ENCODE peak calls at places on chromosome 17, in four cellular contexts. G, J, A and L are unnamed samples.

GRCh38 chr17:48429638-48430586 is at the start of gene SKAP1:
- DNase-seq in G (no peak), A (no peak), J (no peak), L (no peak)

GRCh38 chr17:27489045-27489715 is 32.9 kb downstream of the KSR1 start:
- DNase-seq in G (peak), A (no peak), J (no peak), L (peak)

GRCh38 chr17:31744541-31744951 is 114.5 kb downstream of the COPRS start:
- DNase-seq in G (no peak), A (no peak), J (no peak), L (no peak)

GRCh38 chr17:59387351-59388069 is 56.1 kb downstream of the YPEL2 start:
- DNase-seq in G (no peak), J (no peak), A (peak), L (no peak)

GRCh38 chr17:57489321-57489720 is 233.0 kb downstream of the MSI2 start:
- DNase-seq in G (no peak), A (no peak), J (no peak), L (no peak)

GRCh38 chr17:61504697-61505096 is 52.5 kb downstream of the TBX4 start:
- DNase-seq in J (no peak), A (no peak), G (peak), L (peak)

GRCh38 chr17:61397086-61397842 is 2.4 kb upstream of the TBX2 start:
- DNase-seq in J (no peak), G (no peak), A (peak), L (no peak)

GRCh38 chr17:48510761-48511604 is 19.8 kb downstream of the HOXB1 start:
- DNase-seq in G (no peak), J (no peak), A (no peak), L (peak)

GRCh38 chr17:28385037-28385797 is 13.7 kb downstream of the SARM1 start:
- DNase-seq in J (no peak), A (no peak), G (no peak), L (no peak)

GRCh38 chr17:33302394-33302793 is 9.3 kb upstream of the ASIC2 start:
- DNase-seq in J (no peak), A (no peak), G (no peak), L (no peak)

GRCh38 chr17:27660436-27660835 is 29.4 kb downstream of the LGALS9 start:
- DNase-seq in G (no peak), J (no peak), A (no peak), L (no peak)

GRCh38 chr17:17086585-17086984 is 44.3 kb downstream of the MPRIP start:
- DNase-seq in J (no peak), A (no peak), G (no peak), L (no peak)

GRCh38 chr17:74340470-74341023 is 14.5 kb downstream of the KIF19 start:
- DNase-seq in J (no peak), G (no peak), A (peak), L (no peak)

GRCh38 chr17:12765544-12765943 is 23.8 kb upstream of the ARHGAP44 start:
- DNase-seq in G (no peak), A (no peak), J (peak), L (peak)

GRCh38 chr17:48621410-48622387 is 4.5 kb downstream of the HOXB9 start:
- DNase-seq in G (no peak), J (no peak), A (no peak), L (no peak)

GRCh38 chr17:55570360-55570759 is 59.1 kb upstream of the SMIM36 start:
- DNase-seq in G (no peak), A (no peak), J (no peak), L (no peak)

GRCh38 chr17:4877089-4877488 is 22.2 kb upstream of the C17orf107 start:
- DNase-seq in G (no peak), J (no peak), A (no peak), L (no peak)

GRCh38 chr17:12853921-12854320 is 64.6 kb downstream of the ARHGAP44 start:
- DNase-seq in G (no peak), J (no peak), A (no peak), L (no peak)

GRCh38 chr17:7854078-7854777 is 638 bp upstream of the TMEM88 start:
- DNase-seq in J (no peak), G (no peak), A (no peak), L (no peak)
- H3K4me3 ChIP-seq in J (no peak), G (no peak), A (no peak), L (no peak)

GRCh38 chr17:7856840-7857723 is at the start of gene NAA38:
- DNase-seq in G (peak), A (peak), J (peak), L (peak)
- TF ChIP-seq CTCF in G (peak), A (peak), J (peak), L (peak)

GRCh38 chr17:40031706-40032105 is 16.5 kb downstream of the CSF3 start:
- DNase-seq in J (no peak), A (no peak), G (no peak), L (no peak)

GRCh38 chr17:40033339-40033738 is 18.1 kb downstream of the CSF3 start:
- DNase-seq in A (no peak), J (no peak), G (no peak), L (no peak)

GRCh38 chr17:40035162-40035559 is 19.0 kb downstream of the MED24 start:
- DNase-seq in J (no peak), A (peak), G (no peak), L (no peak)

GRCh38 chr17:40034426-40035161 is 19.4 kb downstream of the CSF3 start:
- DNase-seq in G (no peak), J (no peak), A (no peak), L (no peak)

DNA sequence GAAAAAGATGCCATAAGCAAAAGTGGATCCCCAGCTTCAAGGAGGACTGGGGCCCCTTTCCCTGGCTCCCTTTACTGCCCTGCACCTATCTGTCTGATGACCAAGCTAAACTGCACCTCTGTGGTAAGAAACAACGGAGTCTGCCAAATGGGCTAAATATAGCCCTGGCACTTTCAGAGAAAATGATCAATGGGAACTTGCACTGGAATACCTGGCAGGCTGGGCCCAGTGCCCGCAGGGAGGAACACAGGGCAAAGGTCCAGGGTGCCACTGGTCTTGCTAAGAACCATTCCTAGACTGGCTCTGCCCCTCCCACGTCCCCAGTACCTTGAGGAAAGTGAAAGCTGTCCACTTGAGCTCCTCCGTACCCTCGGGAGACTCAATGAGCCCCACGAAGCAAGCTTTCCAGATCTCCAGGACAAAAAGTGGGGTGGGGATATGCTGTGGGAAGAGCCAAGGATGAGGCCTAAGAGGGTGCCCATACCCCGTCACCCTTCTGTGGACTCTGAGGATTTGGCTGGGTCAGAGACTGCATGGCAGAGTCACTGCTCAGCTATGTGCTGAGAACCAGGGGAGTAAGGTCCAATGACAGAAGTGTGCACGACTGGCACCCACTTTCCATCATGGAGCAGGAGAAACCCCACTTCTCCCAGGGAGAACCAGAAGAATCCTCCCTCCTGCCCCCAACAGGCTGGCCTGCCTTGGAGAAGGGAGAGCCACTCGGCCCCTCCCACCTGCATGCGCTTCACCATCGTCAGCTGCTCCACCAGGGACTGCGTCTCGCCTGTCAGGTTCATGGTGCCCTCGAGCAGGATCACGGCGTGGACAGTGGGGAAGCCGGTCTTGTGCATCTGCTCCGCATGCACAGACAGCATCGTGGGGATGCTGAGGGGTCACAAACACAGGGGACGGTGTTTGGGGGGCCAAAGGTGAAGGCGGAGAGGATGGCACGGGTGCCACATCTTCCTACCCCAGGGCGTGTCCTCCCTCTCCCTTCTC is 17.4 kb downstream of the CSF3 start:
- DNase-seq in G (no peak), J (no peak), A (no peak), L (no peak)
- H3K4me3 ChIP-seq in G (no peak), J (no peak), A (no peak), L (no peak)

GRCh38 chr17:60387666-60388065 is 4.3 kb downstream of the USP32 start:
- DNase-seq in A (no peak), J (no peak), G (no peak), L (no peak)

GRCh38 chr17:60390881-60391418 is 983 bp downstream of the USP32 start:
- DNase-seq in G (no peak), J (no peak), A (peak), L (no peak)

GRCh38 chr17:60390223-60390622 is 1.7 kb downstream of the USP32 start:
- DNase-seq in G (peak), J (no peak), A (no peak), L (peak)

GRCh38 chr17:60386475-60387058 is 5.4 kb downstream of the USP32 start:
- DNase-seq in G (no peak), A (no peak), J (no peak), L (no peak)

GRCh38 chr17:60388742-60389141 is 3.2 kb downstream of the USP32 start:
- DNase-seq in A (no peak), G (no peak), J (no peak), L (no peak)
- TF ChIP-seq CTCF in A (no peak), G (no peak), J (no peak), L (no peak)

GRCh38 chr17:50199211-50199633 is 2.2 kb downstream of the COL1A1 start:
- DNase-seq in A (no peak), G (no peak), J (no peak), L (no peak)

GRCh38 chr17:50196826-50197225 is 4.6 kb downstream of the COL1A1 start:
- DNase-seq in J (no peak), G (no peak), A (no peak), L (no peak)

GRCh38 chr17:50196036-50196435 is 5.4 kb downstream of the COL1A1 start:
- DNase-seq in A (no peak), J (no peak), G (no peak), L (no peak)

GRCh38 chr17:50199651-50200446 is 1.6 kb downstream of the COL1A1 start:
- DNase-seq in J (peak), G (no peak), A (peak), L (no peak)

DNA sequence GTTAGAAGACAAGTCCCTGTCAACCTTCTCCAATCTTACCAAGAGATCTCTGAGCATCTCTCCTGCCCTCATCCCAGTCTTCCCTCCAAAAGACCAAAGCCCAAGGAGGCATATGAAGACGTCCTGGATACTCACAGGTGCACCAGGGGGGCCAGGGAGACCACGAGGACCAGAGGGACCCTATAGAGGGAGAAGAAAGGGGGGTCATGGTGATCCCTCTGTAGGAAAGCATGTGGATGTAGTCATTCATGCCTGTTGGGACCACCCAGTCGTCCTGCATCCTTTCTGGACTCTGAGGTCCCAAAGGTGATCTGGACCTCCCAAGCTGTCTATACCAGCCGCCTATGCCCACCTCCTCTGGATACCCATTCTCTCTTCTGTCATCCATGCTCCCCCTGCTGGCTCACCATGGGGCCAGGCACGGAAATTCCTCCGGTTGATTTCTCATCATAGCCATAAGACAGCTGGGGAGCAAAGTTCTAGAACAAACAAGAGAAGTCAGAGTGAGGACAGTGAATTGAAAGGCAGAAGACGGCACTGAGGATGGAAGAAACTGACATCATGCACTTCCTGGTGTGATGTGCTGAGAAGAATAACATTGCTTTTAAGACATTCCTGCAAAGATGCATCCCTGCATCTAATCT is 3.3 kb downstream of the COL1A1 start:
- DNase-seq in A (peak), J (no peak), G (no peak), L (no peak)
- H3K4me3 ChIP-seq in A (no peak), J (peak), G (peak), L (peak)

GRCh38 chr17:1170739-1171138 is 9.0 kb downstream of the ABR start:
- DNase-seq in A (no peak), G (no peak), J (no peak), L (no peak)
- TF ChIP-seq CTCF in A (peak), G (no peak), J (no peak), L (no peak)

DNA sequence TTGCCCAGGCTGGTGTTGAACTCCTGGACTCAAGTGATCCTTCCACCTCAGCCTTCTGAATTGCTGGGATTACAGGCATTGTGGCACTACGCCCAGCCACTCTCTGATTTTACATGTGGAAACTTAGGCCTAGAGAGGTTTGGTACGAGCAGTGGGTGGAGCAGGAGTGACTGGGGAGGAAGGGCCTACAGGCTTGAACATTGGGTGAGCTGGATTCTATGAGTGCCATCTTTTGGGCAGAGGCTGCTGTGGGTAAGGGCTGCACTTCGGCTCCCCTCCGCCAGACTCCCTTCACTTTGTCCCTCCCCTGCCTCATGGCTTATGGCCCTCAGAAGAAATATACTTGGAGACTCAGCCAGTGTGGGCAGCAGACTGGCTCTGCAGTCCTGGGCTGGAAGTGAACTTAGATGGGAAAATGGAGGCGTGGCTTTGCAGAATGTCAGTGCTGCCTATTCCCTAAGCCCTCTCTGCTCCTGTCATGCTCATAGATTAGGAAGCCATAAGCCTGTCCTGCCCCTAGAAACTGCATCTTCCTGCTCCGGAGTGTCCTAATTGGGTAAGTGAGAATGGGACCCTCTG is 9.5 kb upstream of the MRC2 start:
- DNase-seq in J (no peak), G (no peak), A (no peak), L (no peak)
- H3K4me3 ChIP-seq in J (no peak), G (no peak), A (no peak), L (no peak)

GRCh38 chr17:67862614-67863217 is 37.4 kb downstream of the BPTF start:
- DNase-seq in A (no peak), J (no peak), G (no peak), L (no peak)
- TF ChIP-seq CTCF in A (peak), J (no peak), G (no peak), L (no peak)

GRCh38 chr17:81418710-81419332 is 23.6 kb downstream of the BAHCC1 start:
- DNase-seq in A (no peak), G (no peak), J (no peak), L (no peak)
- H3K4me3 ChIP-seq in A (no peak), G (no peak), J (peak), L (no peak)